ENCODE peak calls at places on chromosomes 3 and 15, in five cellular contexts. K is GDM1; C is stimulated activated naive CD8-positive, alpha-beta T cell treated with anti-CD3 and anti-CD28 coated beads, Interleukin-15, Interleukin-2, amounts not matched to agents 100 U/mL and 50 U/mL, for 24 hours; M is right cardiac atrium; O is posterior cingulate gyrus. E is an unnamed sample.

GRCh38 chr3:107209302-107210060 is 167.8 kb upstream of the CCDC54 start:
- DNase-seq in K (no peak), M (no peak), O (no peak), C (no peak), E (no peak)

GRCh38 chr15:98905981-98906711 is 101.4 kb downstream of the PGPEP1L start:
- DNase-seq in C (no peak), M (no peak), K (no peak), O (no peak), E (no peak)

GRCh38 chr15:96054606-96055005 is 275.9 kb upstream of the NR2F2 start:
- DNase-seq in M (no peak), C (no peak), K (no peak), O (no peak), E (no peak)

GRCh38 chr3:36394176-36394575 is 13.9 kb downstream of the STAC start:
- DNase-seq in K (no peak), C (no peak), O (no peak), M (no peak), E (no peak)

GRCh38 chr15:101534376-101534970 is 45.0 kb upstream of the PCSK6 start:
- DNase-seq in K (no peak), C (no peak), O (no peak), M (no peak), E (no peak)

GRCh38 chr3:192892981-192893827 is 24.5 kb downstream of the MB21D2 start:
- DNase-seq in K (no peak), C (peak; percentile 67), O (no peak), M (peak; percentile 58), E (peak; percentile 82)

GRCh38 chr3:155745795-155746550 is 1.1 kb upstream of the PLCH1 start:
- DNase-seq in K (no peak), M (peak; percentile 53), O (peak; percentile 41), C (no peak), E (no peak)

GRCh38 chr3:197001972-197002700 is 27.5 kb downstream of the MELTF start:
- DNase-seq in M (peak; percentile 75), O (peak; percentile 68), K (no peak), C (no peak), E (no peak)

GRCh38 chr3:37590328-37591079 is 271.2 kb upstream of the CTDSPL start:
- DNase-seq in M (peak; percentile 83), C (no peak), K (no peak), O (no peak), E (no peak)

GRCh38 chr15:78988361-78988911 is 43.6 kb upstream of the CTSH start:
- DNase-seq in O (no peak), K (peak; percentile 74), M (peak; percentile 78), C (no peak), E (peak; percentile 98)

GRCh38 chr3:129656659-129657247 is 50.3 kb upstream of the PLXND1 start:
- DNase-seq in K (no peak), O (no peak), M (no peak), C (no peak), E (no peak)

GRCh38 chr3:119891944-119892721 is 110.2 kb downstream of the NR1I2 start:
- DNase-seq in K (peak; percentile 54), C (peak; percentile 36), M (no peak), O (no peak), E (peak; percentile 26)

GRCh38 chr3:183073839-183074615 is 25.3 kb downstream of the MCCC1 start:
- DNase-seq in O (no peak), C (no peak), M (no peak), K (no peak), E (no peak)

GRCh38 chr15:79332824-79333510 is 22.1 kb downstream of the TMED3 start:
- DNase-seq in C (no peak), O (no peak), M (no peak), K (no peak), E (no peak)

GRCh38 chr15:68658641-68659358 is 80.0 kb downstream of the CORO2B start:
- DNase-seq in K (no peak), O (no peak), C (no peak), M (no peak), E (no peak)

E was measured in kidney epithelial cell.